ENCODE peak calls at places on chromosome 7, in seven cellular contexts. One of them, this sample, is unnamed.

GRCh38 chr7:107039199-107039900 is 5.2 kb upstream of the PRKAR2B start:
- DNase-seq in mesendoderm: no peak
- DNase-seq in IMR-90: no peak
- DNase-seq in trophoblast cell: no peak
- DNase-seq in mesenchymal stem cell: no peak
- DNase-seq in H1: no peak
- DNase-seq in H9: no peak
- DNase-seq in this sample: no peak

GRCh38 chr7:130207642-130208041 is at the start of gene SSMEM1:
- DNase-seq in trophoblast cell: peak; percentile 38
- DNase-seq in IMR-90: peak; percentile 84
- DNase-seq in mesendoderm: no peak
- DNase-seq in H1: no peak
- DNase-seq in mesenchymal stem cell: peak; percentile 57
- DNase-seq in H9: no peak
- DNase-seq in this sample: no peak

GRCh38 chr7:127392566-127393369 is at the start of gene ZNF800:
- DNase-seq in H9: peak; percentile 86
- DNase-seq in IMR-90: peak; percentile 82
- DNase-seq in trophoblast cell: peak; percentile 83
- DNase-seq in H1: peak; percentile 80
- DNase-seq in mesendoderm: peak; percentile 88
- DNase-seq in mesenchymal stem cell: peak; percentile 86
- DNase-seq in this sample: peak; percentile 71

GRCh38 chr7:98831641-98832221 is 38.1 kb downstream of the TMEM130 start:
- DNase-seq in trophoblast cell: peak; percentile 48
- DNase-seq in mesenchymal stem cell: peak; percentile 7
- DNase-seq in mesendoderm: peak; percentile 51
- DNase-seq in H1: peak; percentile 87
- DNase-seq in H9: peak; percentile 53
- DNase-seq in IMR-90: peak; percentile 27
- DNase-seq in this sample: no peak

GRCh38 chr7:139886206-139886605 is 57.1 kb downstream of the TBXAS1 start:
- DNase-seq in mesenchymal stem cell: peak; percentile 29
- DNase-seq in trophoblast cell: no peak
- DNase-seq in H1: no peak
- DNase-seq in mesendoderm: no peak
- DNase-seq in H9: no peak
- DNase-seq in IMR-90: no peak
- DNase-seq in this sample: no peak

GRCh38 chr7:31785081-31785480 is 98.1 kb downstream of the PPP1R17 start:
- DNase-seq in H9: no peak
- DNase-seq in H1: no peak
- DNase-seq in trophoblast cell: no peak
- DNase-seq in IMR-90: no peak
- DNase-seq in mesenchymal stem cell: no peak
- DNase-seq in mesendoderm: no peak
- DNase-seq in this sample: no peak

GRCh38 chr7:55477781-55478374 is 94.4 kb downstream of the VOPP1 start:
- DNase-seq in mesendoderm: peak; percentile 5
- DNase-seq in trophoblast cell: peak; percentile 75
- DNase-seq in H1: peak; percentile 45
- DNase-seq in IMR-90: peak; percentile 96
- DNase-seq in mesenchymal stem cell: peak; percentile 83
- DNase-seq in H9: peak; percentile 24
- DNase-seq in this sample: no peak

GRCh38 chr7:14717711-14718304 is 184.7 kb downstream of the DGKB start:
- DNase-seq in H9: no peak
- DNase-seq in mesendoderm: peak; percentile 14
- DNase-seq in H1: no peak
- DNase-seq in mesenchymal stem cell: peak; percentile 31
- DNase-seq in trophoblast cell: peak; percentile 30
- DNase-seq in IMR-90: peak; percentile 13
- DNase-seq in this sample: no peak

GRCh38 chr7:3427957-3428356 is 126.9 kb downstream of the SDK1 start:
- DNase-seq in H1: no peak
- DNase-seq in mesendoderm: no peak
- DNase-seq in H9: no peak
- DNase-seq in mesenchymal stem cell: no peak
- DNase-seq in trophoblast cell: no peak
- DNase-seq in IMR-90: no peak
- DNase-seq in this sample: no peak

GRCh38 chr7:147829021-147829420 is 761.5 kb upstream of the C7orf33 start:
- DNase-seq in H1: no peak
- DNase-seq in trophoblast cell: no peak
- DNase-seq in mesenchymal stem cell: no peak
- DNase-seq in H9: no peak
- DNase-seq in IMR-90: no peak
- DNase-seq in mesendoderm: no peak
- DNase-seq in this sample: no peak

GRCh38 chr7:95598511-95598910 is 2.2 kb upstream of the PDK4 start:
- DNase-seq in H1: no peak
- DNase-seq in mesenchymal stem cell: no peak
- DNase-seq in mesendoderm: no peak
- DNase-seq in IMR-90: no peak
- DNase-seq in trophoblast cell: no peak
- DNase-seq in H9: no peak
- DNase-seq in this sample: no peak

GRCh38 chr7:86961686-86962085 is 97.8 kb downstream of the ELAPOR2 start:
- DNase-seq in H1: no peak
- DNase-seq in trophoblast cell: no peak
- DNase-seq in H9: no peak
- DNase-seq in IMR-90: no peak
- DNase-seq in mesenchymal stem cell: no peak
- DNase-seq in mesendoderm: peak; percentile 80
- DNase-seq in this sample: no peak

GRCh38 chr7:51070163-51070562 is 246.4 kb downstream of the COBL start:
- DNase-seq in mesenchymal stem cell: no peak
- DNase-seq in H1: no peak
- DNase-seq in mesendoderm: peak; percentile 59
- DNase-seq in trophoblast cell: no peak
- DNase-seq in IMR-90: no peak
- DNase-seq in H9: no peak
- DNase-seq in this sample: no peak

GRCh38 chr7:32427769-32428291 is 62.4 kb downstream of the LSM5 start:
- DNase-seq in mesenchymal stem cell: peak; percentile 81
- DNase-seq in IMR-90: peak; percentile 75
- DNase-seq in H9: peak; percentile 93
- DNase-seq in H1: peak; percentile 97
- DNase-seq in trophoblast cell: peak; percentile 96
- DNase-seq in mesendoderm: peak; percentile 96
- DNase-seq in this sample: peak; percentile 93

GRCh38 chr7:123573371-123573770 is 15.8 kb upstream of the NDUFA5 start:
- DNase-seq in mesendoderm: peak; percentile 18
- DNase-seq in trophoblast cell: no peak
- DNase-seq in H9: no peak
- DNase-seq in mesenchymal stem cell: no peak
- DNase-seq in IMR-90: no peak
- DNase-seq in H1: no peak
- DNase-seq in this sample: no peak

GRCh38 chr7:8092140-8092539 is 123.5 kb downstream of the GLCCI1 start:
- DNase-seq in mesenchymal stem cell: no peak
- DNase-seq in IMR-90: no peak
- DNase-seq in H1: no peak
- DNase-seq in H9: no peak
- DNase-seq in mesendoderm: no peak
- DNase-seq in trophoblast cell: peak; percentile 27
- DNase-seq in this sample: no peak

GRCh38 chr7:26723140-26723539 is 141.2 kb downstream of the SKAP2 start:
- DNase-seq in H9: peak; percentile 32
- DNase-seq in H1: peak; percentile 50
- DNase-seq in mesendoderm: no peak
- DNase-seq in mesenchymal stem cell: no peak
- DNase-seq in trophoblast cell: peak; percentile 8
- DNase-seq in IMR-90: no peak
- DNase-seq in this sample: peak; percentile 5

GRCh38 chr7:26726051-26726450 is 138.3 kb downstream of the SKAP2 start:
- DNase-seq in H1: no peak
- DNase-seq in trophoblast cell: no peak
- DNase-seq in IMR-90: no peak
- DNase-seq in mesenchymal stem cell: no peak
- DNase-seq in H9: no peak
- DNase-seq in mesendoderm: no peak
- DNase-seq in this sample: no peak

GRCh38 chr7:26729150-26729772 is 135.1 kb downstream of the SKAP2 start:
- DNase-seq in H1: no peak
- DNase-seq in mesendoderm: no peak
- DNase-seq in IMR-90: no peak
- DNase-seq in mesenchymal stem cell: no peak
- DNase-seq in H9: no peak
- DNase-seq in trophoblast cell: no peak
- DNase-seq in this sample: no peak

GRCh38 chr7:26724795-26725194 is 139.6 kb downstream of the SKAP2 start:
- DNase-seq in mesenchymal stem cell: no peak
- DNase-seq in mesendoderm: no peak
- DNase-seq in H1: no peak
- DNase-seq in H9: no peak
- DNase-seq in trophoblast cell: no peak
- DNase-seq in IMR-90: peak; percentile 43
- DNase-seq in this sample: no peak
- H3K18ac ChIP-seq in mesenchymal stem cell: no peak overlapping the region
- H3K18ac ChIP-seq in mesendoderm: no peak overlapping the region
- H3K18ac ChIP-seq in H1: no peak overlapping the region
- H3K18ac ChIP-seq in H9: no peak overlapping the region
- H3K18ac ChIP-seq in trophoblast cell: no peak overlapping the region
- H3K18ac ChIP-seq in IMR-90: no peak overlapping the region
- H3K18ac ChIP-seq in this sample: no peak overlapping the region

GRCh38 chr7:44573464-44574285 is at the start of gene DDX56:
- DNase-seq in IMR-90: peak; percentile 92
- DNase-seq in trophoblast cell: peak; percentile 99
- DNase-seq in H9: peak; percentile 96
- DNase-seq in H1: peak; percentile 75
- DNase-seq in mesendoderm: peak; percentile 95
- DNase-seq in mesenchymal stem cell: peak; percentile 96
- DNase-seq in this sample: peak; percentile 73

GRCh38 chr7:44574286-44574872 is 671 bp upstream of the DDX56 start:
- DNase-seq in mesenchymal stem cell: no peak
- DNase-seq in IMR-90: no peak
- DNase-seq in H1: no peak
- DNase-seq in trophoblast cell: no peak
- DNase-seq in mesendoderm: no peak
- DNase-seq in H9: no peak
- DNase-seq in this sample: peak; percentile 11

GRCh38 chr7:44576228-44576627 is 2.5 kb upstream of the DDX56 start:
- DNase-seq in trophoblast cell: peak; percentile 61
- DNase-seq in H1: no peak
- DNase-seq in H9: no peak
- DNase-seq in mesendoderm: no peak
- DNase-seq in mesenchymal stem cell: no peak
- DNase-seq in IMR-90: no peak
- DNase-seq in this sample: no peak

GRCh38 chr7:44572771-44573170 is 937 bp downstream of the DDX56 start:
- DNase-seq in IMR-90: no peak
- DNase-seq in H9: no peak
- DNase-seq in H1: no peak
- DNase-seq in mesenchymal stem cell: no peak
- DNase-seq in trophoblast cell: no peak
- DNase-seq in mesendoderm: no peak
- DNase-seq in this sample: no peak

DNA sequence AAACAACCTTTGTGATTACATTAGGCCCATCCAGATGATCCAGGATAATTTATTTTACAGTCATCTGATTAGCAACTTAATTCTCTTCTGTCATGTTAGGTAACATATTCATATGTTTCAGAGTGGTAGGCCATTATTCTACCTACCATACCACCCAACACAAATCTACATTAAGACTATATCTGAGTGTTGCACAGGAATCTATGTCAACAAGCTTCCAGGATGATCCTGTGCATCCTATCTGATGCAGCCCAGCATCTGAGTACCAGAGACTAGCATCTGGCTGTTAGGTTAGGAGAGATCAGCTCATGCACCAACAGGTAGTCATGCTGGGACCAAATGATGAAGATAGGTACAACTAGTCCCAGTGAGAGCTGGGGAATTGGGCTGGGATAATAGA is 1.3 kb upstream of the DDX56 start:
- DNase-seq in H9: no peak
- DNase-seq in mesendoderm: no peak
- DNase-seq in mesenchymal stem cell: no peak
- DNase-seq in H1: no peak
- DNase-seq in IMR-90: no peak
- DNase-seq in trophoblast cell: no peak
- DNase-seq in this sample: no peak
- H3K23ac ChIP-seq in H9: no peak overlapping the region
- H3K23ac ChIP-seq in mesendoderm: no peak overlapping the region
- H3K23ac ChIP-seq in mesenchymal stem cell: no peak overlapping the region
- H3K23ac ChIP-seq in H1: no peak overlapping the region
- H3K23ac ChIP-seq in IMR-90: no peak overlapping the region
- H3K23ac ChIP-seq in trophoblast cell: no peak overlapping the region
- H3K23ac ChIP-seq in this sample: no peak overlapping the region

DNA sequence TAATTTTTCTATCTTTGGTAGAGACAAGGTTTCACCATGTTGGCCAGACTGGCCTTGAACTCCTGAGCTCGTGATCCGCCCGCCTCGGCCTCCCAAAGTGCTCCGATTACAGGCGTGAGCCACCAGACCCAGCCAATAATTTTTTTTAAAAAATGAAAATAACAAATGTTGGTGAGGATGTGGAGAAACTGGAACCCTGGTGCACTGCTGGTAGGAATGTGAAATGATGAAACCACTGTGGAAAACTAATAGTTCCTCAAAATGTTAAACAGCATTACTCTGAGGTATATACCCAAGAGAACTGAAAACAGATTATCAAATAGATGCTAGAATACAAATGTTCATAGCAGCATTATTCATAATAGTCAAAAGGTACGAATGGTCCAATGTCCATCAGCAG is 23.0 kb upstream of the YWHAG start:
- DNase-seq in IMR-90: no peak
- DNase-seq in H1: no peak
- DNase-seq in mesendoderm: no peak
- DNase-seq in mesenchymal stem cell: no peak
- DNase-seq in H9: no peak
- DNase-seq in trophoblast cell: peak; percentile 29
- DNase-seq in this sample: no peak
- H3K4me1 ChIP-seq in IMR-90: peaks cover 11% of the 10 kb centered on the region
- H3K4me1 ChIP-seq in H1: no peaks in the 10 kb centered on the region
- H3K4me1 ChIP-seq in mesendoderm: no peaks in the 10 kb centered on the region
- H3K4me1 ChIP-seq in mesenchymal stem cell: peaks cover 16% of the 10 kb centered on the region
- H3K4me1 ChIP-seq in H9: no peaks in the 10 kb centered on the region
- H3K4me1 ChIP-seq in trophoblast cell: peaks cover 6% of the 10 kb centered on the region
- H3K4me1 ChIP-seq in this sample: no peaks in the 10 kb centered on the region

DNA sequence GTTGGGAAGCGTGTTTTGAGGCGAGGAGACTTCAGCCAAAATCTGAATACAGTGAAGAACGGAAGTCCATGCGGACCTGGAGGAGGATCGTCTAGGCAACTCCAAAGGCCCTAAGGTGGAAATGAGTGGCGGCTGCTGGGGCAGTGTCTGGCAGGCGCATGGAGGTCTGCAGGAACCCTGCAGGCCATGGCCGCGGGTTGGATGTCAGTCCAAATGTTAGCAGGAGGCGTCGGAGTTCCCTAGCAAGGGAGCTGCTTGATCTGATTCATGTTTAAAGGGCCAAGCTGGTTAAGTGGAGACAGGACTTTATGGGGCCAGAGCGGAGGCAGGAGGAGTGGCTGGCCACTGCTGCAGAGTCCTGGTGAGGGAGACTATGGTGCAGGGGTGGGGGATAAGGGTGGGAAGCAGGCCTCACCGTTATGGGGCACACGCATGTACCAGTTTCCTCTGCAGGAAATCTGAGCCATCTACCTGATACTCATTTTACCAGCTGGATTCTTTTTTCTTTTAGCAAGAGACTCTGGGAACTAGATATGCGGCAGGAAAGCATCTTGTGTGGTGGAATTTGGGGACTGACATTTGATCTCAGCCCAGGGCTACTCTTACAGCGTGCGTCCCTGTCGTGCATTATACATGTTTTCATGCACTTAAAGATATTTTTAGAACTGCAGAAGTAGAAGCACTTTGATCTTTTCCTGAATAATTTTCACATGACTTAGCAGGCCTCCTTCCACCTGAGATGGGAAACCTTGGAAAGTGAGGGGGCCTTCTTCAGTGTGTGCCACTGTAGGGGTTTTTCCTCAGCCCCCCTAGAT is 6.6 kb upstream of the REPIN1 start:
- DNase-seq in IMR-90: no peak
- DNase-seq in H9: no peak
- DNase-seq in H1: no peak
- DNase-seq in mesendoderm: no peak
- DNase-seq in mesenchymal stem cell: no peak
- DNase-seq in trophoblast cell: no peak
- DNase-seq in this sample: no peak
- H3K18ac ChIP-seq in IMR-90: no peak overlapping the region
- H3K18ac ChIP-seq in H9: no peak overlapping the region
- H3K18ac ChIP-seq in H1: peak overlapping the region; percentile 56
- H3K18ac ChIP-seq in mesendoderm: peak overlapping the region; percentile 9
- H3K18ac ChIP-seq in mesenchymal stem cell: no peak overlapping the region
- H3K18ac ChIP-seq in trophoblast cell: peak overlapping the region; percentile 19
- H3K18ac ChIP-seq in this sample: peak overlapping the region; percentile 73

This sample was measured in neuronal stem cell.